ENCODE peak calls at places on chromosomes 13 and 19, in five cellular contexts. One of them, this sample, is unnamed.

GRCh38 chr19:12180377-12180776 is 17.5 kb downstream of the ZNF136 start:
- DNase-seq in GM23248: no peak
- DNase-seq in activated CD4-positive, alpha-beta T cell treated with anti-CD3 and anti-CD28 coated beads for 1 hour: no peak
- DNase-seq in activated naive CD4-positive, alpha-beta T cell treated with anti-CD3 and anti-CD28 coated beads for 36 hours: no peak
- DNase-seq in choroid plexus epithelial cell: no peak
- DNase-seq in this sample: no peak

GRCh38 chr13:36913463-36913862 is 6.6 kb downstream of the SMAD9 start:
- DNase-seq in activated CD4-positive, alpha-beta T cell treated with anti-CD3 and anti-CD28 coated beads for 1 hour: no peak
- DNase-seq in activated naive CD4-positive, alpha-beta T cell treated with anti-CD3 and anti-CD28 coated beads for 36 hours: no peak
- DNase-seq in choroid plexus epithelial cell: no peak
- DNase-seq in GM23248: no peak
- DNase-seq in this sample: no peak

GRCh38 chr19:963401-964022 is 20.6 kb upstream of the WDR18 start:
- DNase-seq in GM23248: no peak
- DNase-seq in activated CD4-positive, alpha-beta T cell treated with anti-CD3 and anti-CD28 coated beads for 1 hour: no peak
- DNase-seq in choroid plexus epithelial cell: no peak
- DNase-seq in activated naive CD4-positive, alpha-beta T cell treated with anti-CD3 and anti-CD28 coated beads for 36 hours: no peak
- DNase-seq in this sample: no peak

GRCh38 chr19:54469496-54469934 is 3.6 kb downstream of the CDC42EP5 start:
- DNase-seq in choroid plexus epithelial cell: no peak
- DNase-seq in GM23248: no peak
- DNase-seq in activated naive CD4-positive, alpha-beta T cell treated with anti-CD3 and anti-CD28 coated beads for 36 hours: no peak
- DNase-seq in activated CD4-positive, alpha-beta T cell treated with anti-CD3 and anti-CD28 coated beads for 1 hour: no peak
- DNase-seq in this sample: no peak

GRCh38 chr19:2235396-2236284 is 489 bp downstream of the PLEKHJ1 start:
- DNase-seq in activated naive CD4-positive, alpha-beta T cell treated with anti-CD3 and anti-CD28 coated beads for 36 hours: no peak
- DNase-seq in choroid plexus epithelial cell: no peak
- DNase-seq in activated CD4-positive, alpha-beta T cell treated with anti-CD3 and anti-CD28 coated beads for 1 hour: no peak
- DNase-seq in GM23248: peak
- DNase-seq in this sample: no peak

GRCh38 chr13:85497652-85498051 is 301.6 kb downstream of the SLITRK6 start:
- DNase-seq in GM23248: peak
- DNase-seq in activated CD4-positive, alpha-beta T cell treated with anti-CD3 and anti-CD28 coated beads for 1 hour: no peak
- DNase-seq in choroid plexus epithelial cell: peak
- DNase-seq in activated naive CD4-positive, alpha-beta T cell treated with anti-CD3 and anti-CD28 coated beads for 36 hours: no peak
- DNase-seq in this sample: peak

GRCh38 chr13:81987677-81988357 is 1646.9 kb upstream of the SPRY2 start:
- DNase-seq in choroid plexus epithelial cell: no peak
- DNase-seq in activated naive CD4-positive, alpha-beta T cell treated with anti-CD3 and anti-CD28 coated beads for 36 hours: no peak
- DNase-seq in activated CD4-positive, alpha-beta T cell treated with anti-CD3 and anti-CD28 coated beads for 1 hour: no peak
- DNase-seq in GM23248: no peak
- DNase-seq in this sample: no peak

GRCh38 chr13:86108334-86108733 is 309.1 kb upstream of the SLITRK6 start:
- DNase-seq in choroid plexus epithelial cell: no peak
- DNase-seq in GM23248: no peak
- DNase-seq in activated naive CD4-positive, alpha-beta T cell treated with anti-CD3 and anti-CD28 coated beads for 36 hours: no peak
- DNase-seq in activated CD4-positive, alpha-beta T cell treated with anti-CD3 and anti-CD28 coated beads for 1 hour: no peak
- DNase-seq in this sample: no peak

GRCh38 chr13:47211106-47211505 is 314.3 kb upstream of the HTR2A start:
- DNase-seq in GM23248: peak
- DNase-seq in activated CD4-positive, alpha-beta T cell treated with anti-CD3 and anti-CD28 coated beads for 1 hour: no peak
- DNase-seq in choroid plexus epithelial cell: peak
- DNase-seq in activated naive CD4-positive, alpha-beta T cell treated with anti-CD3 and anti-CD28 coated beads for 36 hours: no peak
- DNase-seq in this sample: no peak

GRCh38 chr13:73035660-73036059 is 23.1 kb upstream of the KLF5 start:
- DNase-seq in choroid plexus epithelial cell: no peak
- DNase-seq in activated CD4-positive, alpha-beta T cell treated with anti-CD3 and anti-CD28 coated beads for 1 hour: no peak
- DNase-seq in GM23248: no peak
- DNase-seq in activated naive CD4-positive, alpha-beta T cell treated with anti-CD3 and anti-CD28 coated beads for 36 hours: no peak
- DNase-seq in this sample: no peak

GRCh38 chr13:70960841-70961443 is 852.7 kb upstream of the KLHL1 start:
- DNase-seq in choroid plexus epithelial cell: peak
- DNase-seq in activated CD4-positive, alpha-beta T cell treated with anti-CD3 and anti-CD28 coated beads for 1 hour: no peak
- DNase-seq in GM23248: peak
- DNase-seq in activated naive CD4-positive, alpha-beta T cell treated with anti-CD3 and anti-CD28 coated beads for 36 hours: peak
- DNase-seq in this sample: no peak

GRCh38 chr19:50399368-50399745 is 15.2 kb downstream of the POLD1 start:
- DNase-seq in choroid plexus epithelial cell: no peak
- DNase-seq in activated naive CD4-positive, alpha-beta T cell treated with anti-CD3 and anti-CD28 coated beads for 36 hours: no peak
- DNase-seq in GM23248: no peak
- DNase-seq in activated CD4-positive, alpha-beta T cell treated with anti-CD3 and anti-CD28 coated beads for 1 hour: no peak
- DNase-seq in this sample: no peak

GRCh38 chr19:14310055-14310454 is 71.2 kb upstream of the ADGRE5 start:
- DNase-seq in choroid plexus epithelial cell: no peak
- DNase-seq in activated CD4-positive, alpha-beta T cell treated with anti-CD3 and anti-CD28 coated beads for 1 hour: no peak
- DNase-seq in GM23248: no peak
- DNase-seq in activated naive CD4-positive, alpha-beta T cell treated with anti-CD3 and anti-CD28 coated beads for 36 hours: no peak
- DNase-seq in this sample: no peak

GRCh38 chr19:39996218-39996810 is 546 bp upstream of the ZNF546 start:
- DNase-seq in activated naive CD4-positive, alpha-beta T cell treated with anti-CD3 and anti-CD28 coated beads for 36 hours: peak
- DNase-seq in activated CD4-positive, alpha-beta T cell treated with anti-CD3 and anti-CD28 coated beads for 1 hour: no peak
- DNase-seq in choroid plexus epithelial cell: peak
- DNase-seq in GM23248: peak
- DNase-seq in this sample: peak

GRCh38 chr19:14315433-14315832 is 65.8 kb upstream of the ADGRE5 start:
- DNase-seq in choroid plexus epithelial cell: peak
- DNase-seq in activated CD4-positive, alpha-beta T cell treated with anti-CD3 and anti-CD28 coated beads for 1 hour: no peak
- DNase-seq in GM23248: no peak
- DNase-seq in activated naive CD4-positive, alpha-beta T cell treated with anti-CD3 and anti-CD28 coated beads for 36 hours: no peak
- DNase-seq in this sample: no peak

GRCh38 chr19:51811344-51811743 is 16.4 kb downstream of the FPR3 start:
- DNase-seq in activated CD4-positive, alpha-beta T cell treated with anti-CD3 and anti-CD28 coated beads for 1 hour: no peak
- DNase-seq in GM23248: no peak
- DNase-seq in activated naive CD4-positive, alpha-beta T cell treated with anti-CD3 and anti-CD28 coated beads for 36 hours: no peak
- DNase-seq in choroid plexus epithelial cell: no peak
- DNase-seq in this sample: no peak

GRCh38 chr13:51158365-51158764 is 47.3 kb upstream of the C13orf42 start:
- DNase-seq in GM23248: no peak
- DNase-seq in choroid plexus epithelial cell: no peak
- DNase-seq in activated naive CD4-positive, alpha-beta T cell treated with anti-CD3 and anti-CD28 coated beads for 36 hours: peak
- DNase-seq in activated CD4-positive, alpha-beta T cell treated with anti-CD3 and anti-CD28 coated beads for 1 hour: no peak
- DNase-seq in this sample: no peak

GRCh38 chr19:17041994-17042393 is 15.4 kb upstream of the CPAMD8 start:
- DNase-seq in activated CD4-positive, alpha-beta T cell treated with anti-CD3 and anti-CD28 coated beads for 1 hour: no peak
- DNase-seq in GM23248: no peak
- DNase-seq in choroid plexus epithelial cell: peak
- DNase-seq in activated naive CD4-positive, alpha-beta T cell treated with anti-CD3 and anti-CD28 coated beads for 36 hours: no peak
- DNase-seq in this sample: no peak

GRCh38 chr13:30196025-30196424 is 111.3 kb downstream of the KATNAL1 start:
- DNase-seq in activated CD4-positive, alpha-beta T cell treated with anti-CD3 and anti-CD28 coated beads for 1 hour: no peak
- DNase-seq in choroid plexus epithelial cell: peak
- DNase-seq in activated naive CD4-positive, alpha-beta T cell treated with anti-CD3 and anti-CD28 coated beads for 36 hours: no peak
- DNase-seq in GM23248: no peak
- DNase-seq in this sample: peak

GRCh38 chr19:46753420-46754155 is 7.3 kb upstream of the STRN4 start:
- DNase-seq in choroid plexus epithelial cell: peak
- DNase-seq in activated naive CD4-positive, alpha-beta T cell treated with anti-CD3 and anti-CD28 coated beads for 36 hours: peak
- DNase-seq in GM23248: peak
- DNase-seq in activated CD4-positive, alpha-beta T cell treated with anti-CD3 and anti-CD28 coated beads for 1 hour: peak
- DNase-seq in this sample: no peak

GRCh38 chr13:94480672-94481145 is 1.2 kb upstream of the DCT start:
- DNase-seq in GM23248: peak
- DNase-seq in choroid plexus epithelial cell: peak
- DNase-seq in activated naive CD4-positive, alpha-beta T cell treated with anti-CD3 and anti-CD28 coated beads for 36 hours: no peak
- DNase-seq in activated CD4-positive, alpha-beta T cell treated with anti-CD3 and anti-CD28 coated beads for 1 hour: no peak
- DNase-seq in this sample: peak

GRCh38 chr13:111555268-111555633 is 234.8 kb downstream of the TEX29 start:
- DNase-seq in choroid plexus epithelial cell: no peak
- DNase-seq in GM23248: no peak
- DNase-seq in activated CD4-positive, alpha-beta T cell treated with anti-CD3 and anti-CD28 coated beads for 1 hour: no peak
- DNase-seq in activated naive CD4-positive, alpha-beta T cell treated with anti-CD3 and anti-CD28 coated beads for 36 hours: no peak
- DNase-seq in this sample: no peak

GRCh38 chr13:27617801-27618411 is 2.4 kb downstream of the LNX2 start:
- DNase-seq in activated CD4-positive, alpha-beta T cell treated with anti-CD3 and anti-CD28 coated beads for 1 hour: no peak
- DNase-seq in choroid plexus epithelial cell: no peak
- DNase-seq in GM23248: no peak
- DNase-seq in activated naive CD4-positive, alpha-beta T cell treated with anti-CD3 and anti-CD28 coated beads for 36 hours: no peak
- DNase-seq in this sample: no peak

GRCh38 chr19:33804021-33804799 is 7.5 kb downstream of the KCTD15 start:
- DNase-seq in GM23248: peak
- DNase-seq in activated naive CD4-positive, alpha-beta T cell treated with anti-CD3 and anti-CD28 coated beads for 36 hours: no peak
- DNase-seq in choroid plexus epithelial cell: peak
- DNase-seq in activated CD4-positive, alpha-beta T cell treated with anti-CD3 and anti-CD28 coated beads for 1 hour: no peak
- DNase-seq in this sample: peak

GRCh38 chr13:64397699-64398098 is 2832.4 kb downstream of the PCDH9 start:
- DNase-seq in activated CD4-positive, alpha-beta T cell treated with anti-CD3 and anti-CD28 coated beads for 1 hour: no peak
- DNase-seq in choroid plexus epithelial cell: peak
- DNase-seq in activated naive CD4-positive, alpha-beta T cell treated with anti-CD3 and anti-CD28 coated beads for 36 hours: no peak
- DNase-seq in GM23248: no peak
- DNase-seq in this sample: peak

GRCh38 chr19:3411636-3412035 is 45.3 kb downstream of the NFIC start:
- DNase-seq in GM23248: no peak
- DNase-seq in activated naive CD4-positive, alpha-beta T cell treated with anti-CD3 and anti-CD28 coated beads for 36 hours: no peak
- DNase-seq in activated CD4-positive, alpha-beta T cell treated with anti-CD3 and anti-CD28 coated beads for 1 hour: no peak
- DNase-seq in choroid plexus epithelial cell: no peak
- DNase-seq in this sample: no peak

GRCh38 chr13:77745784-77746183 is 48.3 kb downstream of the SLAIN1 start:
- DNase-seq in activated naive CD4-positive, alpha-beta T cell treated with anti-CD3 and anti-CD28 coated beads for 36 hours: no peak
- DNase-seq in activated CD4-positive, alpha-beta T cell treated with anti-CD3 and anti-CD28 coated beads for 1 hour: no peak
- DNase-seq in choroid plexus epithelial cell: no peak
- DNase-seq in GM23248: no peak
- DNase-seq in this sample: no peak

GRCh38 chr13:30792257-30793000 is 57.1 kb downstream of the ALOX5AP start:
- DNase-seq in choroid plexus epithelial cell: peak
- DNase-seq in GM23248: peak
- DNase-seq in activated naive CD4-positive, alpha-beta T cell treated with anti-CD3 and anti-CD28 coated beads for 36 hours: no peak
- DNase-seq in activated CD4-positive, alpha-beta T cell treated with anti-CD3 and anti-CD28 coated beads for 1 hour: no peak
- DNase-seq in this sample: peak

GRCh38 chr19:15635016-15635805 is 5.5 kb upstream of the CYP4F3 start:
- DNase-seq in choroid plexus epithelial cell: no peak
- DNase-seq in activated CD4-positive, alpha-beta T cell treated with anti-CD3 and anti-CD28 coated beads for 1 hour: no peak
- DNase-seq in GM23248: no peak
- DNase-seq in activated naive CD4-positive, alpha-beta T cell treated with anti-CD3 and anti-CD28 coated beads for 36 hours: no peak
- DNase-seq in this sample: no peak

GRCh38 chr19:58229255-58229639 is 533 bp downstream of the ZNF544 start:
- DNase-seq in activated CD4-positive, alpha-beta T cell treated with anti-CD3 and anti-CD28 coated beads for 1 hour: no peak
- DNase-seq in GM23248: peak
- DNase-seq in choroid plexus epithelial cell: peak
- DNase-seq in activated naive CD4-positive, alpha-beta T cell treated with anti-CD3 and anti-CD28 coated beads for 36 hours: peak
- DNase-seq in this sample: no peak

GRCh38 chr13:111241006-111241755 is 79.3 kb upstream of the TEX29 start:
- DNase-seq in activated CD4-positive, alpha-beta T cell treated with anti-CD3 and anti-CD28 coated beads for 1 hour: no peak
- DNase-seq in choroid plexus epithelial cell: no peak
- DNase-seq in GM23248: no peak
- DNase-seq in activated naive CD4-positive, alpha-beta T cell treated with anti-CD3 and anti-CD28 coated beads for 36 hours: no peak
- DNase-seq in this sample: no peak

GRCh38 chr13:67148219-67148583 is 81.9 kb downstream of the PCDH9 start:
- DNase-seq in activated CD4-positive, alpha-beta T cell treated with anti-CD3 and anti-CD28 coated beads for 1 hour: no peak
- DNase-seq in choroid plexus epithelial cell: peak
- DNase-seq in activated naive CD4-positive, alpha-beta T cell treated with anti-CD3 and anti-CD28 coated beads for 36 hours: no peak
- DNase-seq in GM23248: peak
- DNase-seq in this sample: peak

GRCh38 chr19:17777840-17778620 is 16.9 kb upstream of the B3GNT3 start:
- DNase-seq in GM23248: peak
- DNase-seq in activated naive CD4-positive, alpha-beta T cell treated with anti-CD3 and anti-CD28 coated beads for 36 hours: peak
- DNase-seq in activated CD4-positive, alpha-beta T cell treated with anti-CD3 and anti-CD28 coated beads for 1 hour: no peak
- DNase-seq in choroid plexus epithelial cell: peak
- DNase-seq in this sample: no peak

GRCh38 chr19:31071157-31071855 is 277.9 kb downstream of the TSHZ3 start:
- DNase-seq in activated naive CD4-positive, alpha-beta T cell treated with anti-CD3 and anti-CD28 coated beads for 36 hours: no peak
- DNase-seq in choroid plexus epithelial cell: peak
- DNase-seq in activated CD4-positive, alpha-beta T cell treated with anti-CD3 and anti-CD28 coated beads for 1 hour: no peak
- DNase-seq in GM23248: no peak
- DNase-seq in this sample: no peak